ENCODE peak calls at places on chromosomes 7 and 10, in ten cellular contexts. One of them, this sample, is unnamed.

GRCh38 chr10:62766383-62766782 is 38.1 kb upstream of the ADO start:
- DNase-seq in stimulated activated naive CD4-positive, alpha-beta T cell treated with Interleukin-2 at 50 U/mL for 16 hours: no peak
- DNase-seq in dorsolateral prefrontal cortex: no peak
- DNase-seq in glutamatergic neuron: no peak
- DNase-seq in H54: no peak
- DNase-seq in stimulated activated CD4-positive, alpha-beta T cell treated with anti-CD3 and anti-CD28 coated beads, Interleukin-15, amount 100 ng/mL, for 1 hour: no peak
- DNase-seq in activated T-cell treated with anti-CD3 and anti-CD28 coated beads for 1 hour: no peak
- DNase-seq in HEK293T: no peak
- DNase-seq in NCI-H1694 treated with DMSO at 0.1 percent for 48 hours: no peak
- DNase-seq in frontal cortex: no peak
- DNase-seq in this sample: no peak

GRCh38 chr10:88523739-88524400 is 59.2 kb downstream of the RNLS start:
- DNase-seq in stimulated activated naive CD4-positive, alpha-beta T cell treated with Interleukin-2 at 50 U/mL for 16 hours: no peak
- DNase-seq in dorsolateral prefrontal cortex: no peak
- DNase-seq in glutamatergic neuron: no peak
- DNase-seq in H54: no peak
- DNase-seq in stimulated activated CD4-positive, alpha-beta T cell treated with anti-CD3 and anti-CD28 coated beads, Interleukin-15, amount 100 ng/mL, for 1 hour: no peak
- DNase-seq in activated T-cell treated with anti-CD3 and anti-CD28 coated beads for 1 hour: no peak
- DNase-seq in HEK293T: no peak
- DNase-seq in NCI-H1694 treated with DMSO at 0.1 percent for 48 hours: no peak
- DNase-seq in frontal cortex: no peak
- DNase-seq in this sample: no peak

GRCh38 chr7:33850768-33851167 is 54.6 kb upstream of the BMPER start:
- DNase-seq in stimulated activated naive CD4-positive, alpha-beta T cell treated with Interleukin-2 at 50 U/mL for 16 hours: no peak
- DNase-seq in dorsolateral prefrontal cortex: no peak
- DNase-seq in glutamatergic neuron: no peak
- DNase-seq in H54: no peak
- DNase-seq in stimulated activated CD4-positive, alpha-beta T cell treated with anti-CD3 and anti-CD28 coated beads, Interleukin-15, amount 100 ng/mL, for 1 hour: no peak
- DNase-seq in activated T-cell treated with anti-CD3 and anti-CD28 coated beads for 1 hour: no peak
- DNase-seq in HEK293T: no peak
- DNase-seq in NCI-H1694 treated with DMSO at 0.1 percent for 48 hours: no peak
- DNase-seq in frontal cortex: no peak
- DNase-seq in this sample: no peak

GRCh38 chr7:135459951-135460567 is 49.8 kb downstream of the CNOT4 start:
- DNase-seq in stimulated activated naive CD4-positive, alpha-beta T cell treated with Interleukin-2 at 50 U/mL for 16 hours: no peak
- DNase-seq in dorsolateral prefrontal cortex: no peak
- DNase-seq in glutamatergic neuron: no peak
- DNase-seq in H54: no peak
- DNase-seq in stimulated activated CD4-positive, alpha-beta T cell treated with anti-CD3 and anti-CD28 coated beads, Interleukin-15, amount 100 ng/mL, for 1 hour: no peak
- DNase-seq in activated T-cell treated with anti-CD3 and anti-CD28 coated beads for 1 hour: no peak
- DNase-seq in HEK293T: no peak
- DNase-seq in NCI-H1694 treated with DMSO at 0.1 percent for 48 hours: no peak
- DNase-seq in frontal cortex: no peak
- DNase-seq in this sample: no peak

GRCh38 chr7:116910367-116910766 is 42.9 kb upstream of the ST7 start:
- DNase-seq in stimulated activated naive CD4-positive, alpha-beta T cell treated with Interleukin-2 at 50 U/mL for 16 hours: no peak
- DNase-seq in dorsolateral prefrontal cortex: no peak
- DNase-seq in glutamatergic neuron: no peak
- DNase-seq in H54: no peak
- DNase-seq in stimulated activated CD4-positive, alpha-beta T cell treated with anti-CD3 and anti-CD28 coated beads, Interleukin-15, amount 100 ng/mL, for 1 hour: no peak
- DNase-seq in activated T-cell treated with anti-CD3 and anti-CD28 coated beads for 1 hour: no peak
- DNase-seq in HEK293T: no peak
- DNase-seq in NCI-H1694 treated with DMSO at 0.1 percent for 48 hours: no peak
- DNase-seq in frontal cortex: no peak
- DNase-seq in this sample: no peak

GRCh38 chr7:107972075-107972482 is 30.9 kb downstream of the LAMB1 start:
- DNase-seq in stimulated activated naive CD4-positive, alpha-beta T cell treated with Interleukin-2 at 50 U/mL for 16 hours: no peak
- DNase-seq in dorsolateral prefrontal cortex: no peak
- DNase-seq in glutamatergic neuron: no peak
- DNase-seq in H54: no peak
- DNase-seq in stimulated activated CD4-positive, alpha-beta T cell treated with anti-CD3 and anti-CD28 coated beads, Interleukin-15, amount 100 ng/mL, for 1 hour: no peak
- DNase-seq in activated T-cell treated with anti-CD3 and anti-CD28 coated beads for 1 hour: no peak
- DNase-seq in HEK293T: no peak
- DNase-seq in NCI-H1694 treated with DMSO at 0.1 percent for 48 hours: no peak
- DNase-seq in frontal cortex: no peak
- DNase-seq in this sample: peak

GRCh38 chr10:47261556-47261955 is 38.4 kb upstream of the GDF10 start:
- DNase-seq in stimulated activated naive CD4-positive, alpha-beta T cell treated with Interleukin-2 at 50 U/mL for 16 hours: no peak
- DNase-seq in dorsolateral prefrontal cortex: no peak
- DNase-seq in glutamatergic neuron: no peak
- DNase-seq in H54: no peak
- DNase-seq in stimulated activated CD4-positive, alpha-beta T cell treated with anti-CD3 and anti-CD28 coated beads, Interleukin-15, amount 100 ng/mL, for 1 hour: no peak
- DNase-seq in activated T-cell treated with anti-CD3 and anti-CD28 coated beads for 1 hour: no peak
- DNase-seq in HEK293T: no peak
- DNase-seq in NCI-H1694 treated with DMSO at 0.1 percent for 48 hours: no peak
- DNase-seq in frontal cortex: no peak
- DNase-seq in this sample: no peak

GRCh38 chr10:28668363-28669226 is 8.7 kb upstream of the BAMBI start:
- DNase-seq in stimulated activated naive CD4-positive, alpha-beta T cell treated with Interleukin-2 at 50 U/mL for 16 hours: peak
- DNase-seq in dorsolateral prefrontal cortex: no peak
- DNase-seq in glutamatergic neuron: peak
- DNase-seq in H54: no peak
- DNase-seq in stimulated activated CD4-positive, alpha-beta T cell treated with anti-CD3 and anti-CD28 coated beads, Interleukin-15, amount 100 ng/mL, for 1 hour: peak
- DNase-seq in activated T-cell treated with anti-CD3 and anti-CD28 coated beads for 1 hour: peak
- DNase-seq in HEK293T: peak
- DNase-seq in NCI-H1694 treated with DMSO at 0.1 percent for 48 hours: no peak
- DNase-seq in frontal cortex: no peak
- DNase-seq in this sample: no peak

GRCh38 chr10:17214991-17215781 is 12.9 kb upstream of the VIM start:
- DNase-seq in stimulated activated naive CD4-positive, alpha-beta T cell treated with Interleukin-2 at 50 U/mL for 16 hours: no peak
- DNase-seq in dorsolateral prefrontal cortex: no peak
- DNase-seq in glutamatergic neuron: no peak
- DNase-seq in H54: no peak
- DNase-seq in stimulated activated CD4-positive, alpha-beta T cell treated with anti-CD3 and anti-CD28 coated beads, Interleukin-15, amount 100 ng/mL, for 1 hour: no peak
- DNase-seq in activated T-cell treated with anti-CD3 and anti-CD28 coated beads for 1 hour: no peak
- DNase-seq in HEK293T: no peak
- DNase-seq in NCI-H1694 treated with DMSO at 0.1 percent for 48 hours: no peak
- DNase-seq in frontal cortex: no peak
- DNase-seq in this sample: peak

GRCh38 chr10:127243490-127244272 is 47.3 kb upstream of the INSYN2A start:
- DNase-seq in stimulated activated naive CD4-positive, alpha-beta T cell treated with Interleukin-2 at 50 U/mL for 16 hours: no peak
- DNase-seq in dorsolateral prefrontal cortex: no peak
- DNase-seq in glutamatergic neuron: peak
- DNase-seq in H54: peak
- DNase-seq in stimulated activated CD4-positive, alpha-beta T cell treated with anti-CD3 and anti-CD28 coated beads, Interleukin-15, amount 100 ng/mL, for 1 hour: no peak
- DNase-seq in activated T-cell treated with anti-CD3 and anti-CD28 coated beads for 1 hour: peak
- DNase-seq in HEK293T: peak
- DNase-seq in NCI-H1694 treated with DMSO at 0.1 percent for 48 hours: no peak
- DNase-seq in frontal cortex: no peak
- DNase-seq in this sample: no peak

GRCh38 chr10:29229258-29229705 is 59.6 kb upstream of the LYZL1 start:
- DNase-seq in stimulated activated naive CD4-positive, alpha-beta T cell treated with Interleukin-2 at 50 U/mL for 16 hours: no peak
- DNase-seq in dorsolateral prefrontal cortex: no peak
- DNase-seq in glutamatergic neuron: no peak
- DNase-seq in H54: no peak
- DNase-seq in stimulated activated CD4-positive, alpha-beta T cell treated with anti-CD3 and anti-CD28 coated beads, Interleukin-15, amount 100 ng/mL, for 1 hour: no peak
- DNase-seq in activated T-cell treated with anti-CD3 and anti-CD28 coated beads for 1 hour: no peak
- DNase-seq in HEK293T: no peak
- DNase-seq in NCI-H1694 treated with DMSO at 0.1 percent for 48 hours: no peak
- DNase-seq in frontal cortex: no peak
- DNase-seq in this sample: no peak

GRCh38 chr7:30028749-30029635 is 780 bp downstream of the PLEKHA8 start:
- DNase-seq in stimulated activated naive CD4-positive, alpha-beta T cell treated with Interleukin-2 at 50 U/mL for 16 hours: peak
- DNase-seq in dorsolateral prefrontal cortex: no peak
- DNase-seq in glutamatergic neuron: no peak
- DNase-seq in H54: peak
- DNase-seq in stimulated activated CD4-positive, alpha-beta T cell treated with anti-CD3 and anti-CD28 coated beads, Interleukin-15, amount 100 ng/mL, for 1 hour: no peak
- DNase-seq in activated T-cell treated with anti-CD3 and anti-CD28 coated beads for 1 hour: no peak
- DNase-seq in HEK293T: peak
- DNase-seq in NCI-H1694 treated with DMSO at 0.1 percent for 48 hours: no peak
- DNase-seq in frontal cortex: no peak
- DNase-seq in this sample: peak

GRCh38 chr7:2840458-2840857 is 3.6 kb downstream of the GNA12 start:
- DNase-seq in stimulated activated naive CD4-positive, alpha-beta T cell treated with Interleukin-2 at 50 U/mL for 16 hours: no peak
- DNase-seq in dorsolateral prefrontal cortex: no peak
- DNase-seq in glutamatergic neuron: no peak
- DNase-seq in H54: no peak
- DNase-seq in stimulated activated CD4-positive, alpha-beta T cell treated with anti-CD3 and anti-CD28 coated beads, Interleukin-15, amount 100 ng/mL, for 1 hour: no peak
- DNase-seq in activated T-cell treated with anti-CD3 and anti-CD28 coated beads for 1 hour: no peak
- DNase-seq in HEK293T: no peak
- DNase-seq in NCI-H1694 treated with DMSO at 0.1 percent for 48 hours: no peak
- DNase-seq in frontal cortex: no peak
- DNase-seq in this sample: no peak

GRCh38 chr7:45187089-45187945 is 29.7 kb downstream of the RAMP3 start:
- DNase-seq in stimulated activated naive CD4-positive, alpha-beta T cell treated with Interleukin-2 at 50 U/mL for 16 hours: no peak
- DNase-seq in dorsolateral prefrontal cortex: no peak
- DNase-seq in glutamatergic neuron: no peak
- DNase-seq in H54: no peak
- DNase-seq in stimulated activated CD4-positive, alpha-beta T cell treated with anti-CD3 and anti-CD28 coated beads, Interleukin-15, amount 100 ng/mL, for 1 hour: no peak
- DNase-seq in activated T-cell treated with anti-CD3 and anti-CD28 coated beads for 1 hour: no peak
- DNase-seq in HEK293T: no peak
- DNase-seq in NCI-H1694 treated with DMSO at 0.1 percent for 48 hours: no peak
- DNase-seq in frontal cortex: no peak
- DNase-seq in this sample: no peak

GRCh38 chr7:461453-462172 is 58.0 kb downstream of the PDGFA start:
- DNase-seq in stimulated activated naive CD4-positive, alpha-beta T cell treated with Interleukin-2 at 50 U/mL for 16 hours: no peak
- DNase-seq in dorsolateral prefrontal cortex: peak
- DNase-seq in glutamatergic neuron: peak
- DNase-seq in H54: no peak
- DNase-seq in stimulated activated CD4-positive, alpha-beta T cell treated with anti-CD3 and anti-CD28 coated beads, Interleukin-15, amount 100 ng/mL, for 1 hour: no peak
- DNase-seq in activated T-cell treated with anti-CD3 and anti-CD28 coated beads for 1 hour: no peak
- DNase-seq in HEK293T: no peak
- DNase-seq in NCI-H1694 treated with DMSO at 0.1 percent for 48 hours: no peak
- DNase-seq in frontal cortex: no peak
- DNase-seq in this sample: no peak

GRCh38 chr10:34420273-34420672 is 394.8 kb downstream of the PARD3 start:
- DNase-seq in stimulated activated naive CD4-positive, alpha-beta T cell treated with Interleukin-2 at 50 U/mL for 16 hours: no peak
- DNase-seq in dorsolateral prefrontal cortex: no peak
- DNase-seq in glutamatergic neuron: no peak
- DNase-seq in H54: no peak
- DNase-seq in stimulated activated CD4-positive, alpha-beta T cell treated with anti-CD3 and anti-CD28 coated beads, Interleukin-15, amount 100 ng/mL, for 1 hour: no peak
- DNase-seq in activated T-cell treated with anti-CD3 and anti-CD28 coated beads for 1 hour: no peak
- DNase-seq in HEK293T: no peak
- DNase-seq in NCI-H1694 treated with DMSO at 0.1 percent for 48 hours: no peak
- DNase-seq in frontal cortex: no peak
- DNase-seq in this sample: no peak

GRCh38 chr7:28301148-28301641 is 111.1 kb upstream of the CREB5 start:
- DNase-seq in stimulated activated naive CD4-positive, alpha-beta T cell treated with Interleukin-2 at 50 U/mL for 16 hours: no peak
- DNase-seq in dorsolateral prefrontal cortex: no peak
- DNase-seq in glutamatergic neuron: no peak
- DNase-seq in H54: no peak
- DNase-seq in stimulated activated CD4-positive, alpha-beta T cell treated with anti-CD3 and anti-CD28 coated beads, Interleukin-15, amount 100 ng/mL, for 1 hour: no peak
- DNase-seq in activated T-cell treated with anti-CD3 and anti-CD28 coated beads for 1 hour: no peak
- DNase-seq in HEK293T: no peak
- DNase-seq in NCI-H1694 treated with DMSO at 0.1 percent for 48 hours: no peak
- DNase-seq in frontal cortex: no peak
- DNase-seq in this sample: peak

GRCh38 chr7:142488234-142488633 is 230.4 kb upstream of the PRSS58 start:
- DNase-seq in stimulated activated naive CD4-positive, alpha-beta T cell treated with Interleukin-2 at 50 U/mL for 16 hours: no peak
- DNase-seq in dorsolateral prefrontal cortex: no peak
- DNase-seq in glutamatergic neuron: no peak
- DNase-seq in H54: no peak
- DNase-seq in stimulated activated CD4-positive, alpha-beta T cell treated with anti-CD3 and anti-CD28 coated beads, Interleukin-15, amount 100 ng/mL, for 1 hour: no peak
- DNase-seq in activated T-cell treated with anti-CD3 and anti-CD28 coated beads for 1 hour: no peak
- DNase-seq in HEK293T: no peak
- DNase-seq in NCI-H1694 treated with DMSO at 0.1 percent for 48 hours: no peak
- DNase-seq in frontal cortex: no peak
- DNase-seq in this sample: no peak

GRCh38 chr10:56632537-56632936 is 271.5 kb upstream of the ZWINT start:
- DNase-seq in stimulated activated naive CD4-positive, alpha-beta T cell treated with Interleukin-2 at 50 U/mL for 16 hours: no peak
- DNase-seq in dorsolateral prefrontal cortex: no peak
- DNase-seq in glutamatergic neuron: no peak
- DNase-seq in H54: no peak
- DNase-seq in stimulated activated CD4-positive, alpha-beta T cell treated with anti-CD3 and anti-CD28 coated beads, Interleukin-15, amount 100 ng/mL, for 1 hour: no peak
- DNase-seq in activated T-cell treated with anti-CD3 and anti-CD28 coated beads for 1 hour: no peak
- DNase-seq in HEK293T: no peak
- DNase-seq in NCI-H1694 treated with DMSO at 0.1 percent for 48 hours: no peak
- DNase-seq in frontal cortex: no peak
- DNase-seq in this sample: no peak

GRCh38 chr10:73053275-73053674 is 43.4 kb downstream of the P4HA1 start:
- DNase-seq in stimulated activated naive CD4-positive, alpha-beta T cell treated with Interleukin-2 at 50 U/mL for 16 hours: no peak
- DNase-seq in dorsolateral prefrontal cortex: no peak
- DNase-seq in glutamatergic neuron: no peak
- DNase-seq in H54: no peak
- DNase-seq in stimulated activated CD4-positive, alpha-beta T cell treated with anti-CD3 and anti-CD28 coated beads, Interleukin-15, amount 100 ng/mL, for 1 hour: no peak
- DNase-seq in activated T-cell treated with anti-CD3 and anti-CD28 coated beads for 1 hour: no peak
- DNase-seq in HEK293T: no peak
- DNase-seq in NCI-H1694 treated with DMSO at 0.1 percent for 48 hours: no peak
- DNase-seq in frontal cortex: no peak
- DNase-seq in this sample: no peak

GRCh38 chr7:154504938-154505337 is 452.7 kb downstream of the DPP6 start:
- DNase-seq in stimulated activated naive CD4-positive, alpha-beta T cell treated with Interleukin-2 at 50 U/mL for 16 hours: no peak
- DNase-seq in dorsolateral prefrontal cortex: no peak
- DNase-seq in glutamatergic neuron: no peak
- DNase-seq in H54: no peak
- DNase-seq in stimulated activated CD4-positive, alpha-beta T cell treated with anti-CD3 and anti-CD28 coated beads, Interleukin-15, amount 100 ng/mL, for 1 hour: no peak
- DNase-seq in activated T-cell treated with anti-CD3 and anti-CD28 coated beads for 1 hour: no peak
- DNase-seq in HEK293T: no peak
- DNase-seq in NCI-H1694 treated with DMSO at 0.1 percent for 48 hours: no peak
- DNase-seq in frontal cortex: no peak
- DNase-seq in this sample: no peak

This sample was measured in fibroblast of gingiva.